ENCODE peak calls at places on chromosomes 5 and 9, in ten cellular contexts. R is vagina, Z is HCT116, G is GM12891, A is transverse colon, X is prostate gland, Y is upper lobe of left lung, P is GM12878, L is stomach, W is breast epithelium. E is an unnamed sample.

GRCh38 chr9:112065781-112066606 is 109.1 kb downstream of the SUSD1 start:
- DNase-seq in R (no peak), Z (peak), G (no peak), A (peak), X (peak), Y (peak), P (no peak), L (peak), W (peak), E (no peak)

GRCh38 chr9:137303031-137303892 is 1.2 kb upstream of the NRARP start:
- DNase-seq in R (no peak), Z (no peak), G (no peak), A (peak), X (peak), Y (no peak), P (no peak), L (no peak), W (no peak), E (no peak)

GRCh38 chr9:77766587-77766986 is 118.5 kb upstream of the GNA14 start:
- DNase-seq in R (no peak), Z (no peak), G (no peak), A (no peak), X (no peak), Y (no peak), P (no peak), L (no peak), W (no peak), E (no peak)

GRCh38 chr5:56129288-56129687 is 103.8 kb downstream of the ANKRD55 start:
- DNase-seq in R (no peak), Z (no peak), G (no peak), A (no peak), X (no peak), Y (no peak), P (no peak), L (no peak), W (no peak), E (no peak)

GRCh38 chr9:78031271-78031825 is at the start of gene GNAQ:
- DNase-seq in R (no peak), Z (no peak), G (no peak), A (peak), X (no peak), Y (no peak), P (no peak), L (no peak), W (no peak), E (peak)

GRCh38 chr5:43042626-43043399 is 2.7 kb upstream of the ANXA2R start:
- DNase-seq in R (no peak), Z (peak), G (peak), A (peak), X (peak), Y (peak), P (peak), L (peak), W (no peak), E (no peak)

GRCh38 chr5:75306746-75307145 is 30.3 kb upstream of the HMGCR start:
- DNase-seq in R (no peak), Z (no peak), G (no peak), A (no peak), X (no peak), Y (no peak), P (no peak), L (no peak), W (no peak), E (no peak)

GRCh38 chr5:158660726-158661125 is 439.0 kb downstream of the EBF1 start:
- DNase-seq in R (no peak), Z (no peak), G (no peak), A (no peak), X (no peak), Y (no peak), P (no peak), L (no peak), W (no peak), E (no peak)

GRCh38 chr5:168357881-168358280 is 66.4 kb downstream of the WWC1 start:
- DNase-seq in R (no peak), Z (no peak), G (no peak), A (no peak), X (no peak), Y (no peak), P (no peak), L (peak), W (no peak), E (no peak)

GRCh38 chr5:171388816-171389168 is 1.1 kb downstream of the NPM1 start:
- DNase-seq in R (no peak), Z (no peak), G (no peak), A (no peak), X (no peak), Y (no peak), P (no peak), L (no peak), W (no peak), E (no peak)

GRCh38 chr5:2670856-2671404 is 80.5 kb downstream of the IRX2 start:
- DNase-seq in R (no peak), Z (no peak), G (no peak), A (no peak), X (no peak), Y (no peak), P (no peak), L (no peak), W (no peak), E (no peak)

GRCh38 chr9:4979224-4979623 is 5.8 kb upstream of the JAK2 start:
- DNase-seq in R (no peak), Z (no peak), G (no peak), A (no peak), X (no peak), Y (no peak), P (no peak), L (no peak), W (no peak), E (no peak)

GRCh38 chr5:44868541-44868940 is 59.8 kb downstream of the MRPS30 start:
- DNase-seq in R (no peak), Z (no peak), G (no peak), A (no peak), X (no peak), Y (no peak), P (no peak), L (no peak), W (no peak), E (no peak)

GRCh38 chr9:87354176-87354575 is 143.5 kb upstream of the DAPK1 start:
- DNase-seq in R (no peak), Z (no peak), G (no peak), A (no peak), X (no peak), Y (no peak), P (no peak), L (no peak), W (no peak), E (no peak)

GRCh38 chr5:98308960-98309359 is 464.5 kb upstream of the RGMB start:
- DNase-seq in R (no peak), Z (peak), G (no peak), A (no peak), X (no peak), Y (no peak), P (no peak), L (no peak), W (no peak), E (no peak)

GRCh38 chr5:134114886-134115805 is 665 bp downstream of the TCF7 start:
- DNase-seq in R (no peak), Z (no peak), G (no peak), A (peak), X (no peak), Y (peak), P (no peak), L (peak), W (no peak), E (peak)

GRCh38 chr9:130845901-130846381 is 10.9 kb downstream of the ABL1 start:
- DNase-seq in R (no peak), Z (no peak), G (no peak), A (no peak), X (no peak), Y (no peak), P (no peak), L (no peak), W (no peak), E (no peak)

GRCh38 chr5:176187276-176188062 is 50.8 kb upstream of the SIMC1 start:
- DNase-seq in R (no peak), Z (no peak), G (no peak), A (no peak), X (no peak), Y (no peak), P (no peak), L (no peak), W (no peak), E (no peak)

GRCh38 chr9:113564804-113565237 is 101.3 kb downstream of the RGS3 start:
- DNase-seq in R (no peak), Z (no peak), G (no peak), A (peak), X (peak), Y (peak), P (no peak), L (peak), W (peak), E (no peak)

GRCh38 chr9:114681594-114682332 is at the start of gene TEX48:
- DNase-seq in R (no peak), Z (peak), G (peak), A (peak), X (peak), Y (peak), P (peak), L (peak), W (no peak), E (peak)

DNA sequence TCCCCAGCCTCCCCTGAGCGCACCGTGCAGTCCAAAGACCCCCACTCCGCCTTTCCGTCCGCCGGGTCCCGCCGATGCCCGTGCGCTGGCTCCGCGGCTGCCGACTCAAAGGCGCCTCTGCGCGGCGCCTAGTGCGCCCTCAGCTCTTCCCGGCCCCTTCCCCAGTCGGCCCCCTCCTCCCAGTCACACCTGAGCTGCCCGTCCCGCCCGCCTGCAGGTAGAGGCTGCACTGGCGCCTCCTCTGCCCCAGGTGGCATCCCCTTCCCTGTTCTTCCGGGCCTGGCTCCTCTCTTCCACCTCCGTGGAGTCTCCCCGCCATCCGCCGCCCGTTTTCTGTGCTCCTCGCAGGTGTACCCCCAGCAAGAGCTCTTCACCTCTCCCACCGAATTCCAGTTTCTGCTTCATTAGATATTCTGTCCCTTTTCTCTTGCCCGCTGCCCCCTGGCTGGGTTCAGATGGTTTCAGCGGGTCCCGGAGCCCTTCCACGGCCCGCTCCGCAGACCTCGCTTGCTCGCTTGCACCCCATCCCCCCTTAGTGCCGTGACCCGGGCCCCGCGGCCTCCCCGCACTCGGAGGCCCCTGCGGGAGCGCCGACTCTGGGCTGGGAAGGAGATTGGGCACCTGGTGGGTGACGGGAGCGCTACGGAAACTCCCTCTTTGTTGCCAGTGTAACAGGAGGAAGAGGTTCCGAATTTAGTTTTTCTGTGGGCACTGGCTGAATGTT is 707 bp downstream of the SLC44A1 start:
- DNase-seq in R (no peak), Z (no peak), G (no peak), A (peak), X (peak), Y (peak), P (no peak), L (peak), W (peak), E (no peak)
- TF ChIP-seq POLR2AphosphoS5 in R (no peak), Z (peak), G (no peak), A (peak), X (peak), Y (peak), P (peak), L (peak), W (no peak), E (no peak)

DNA sequence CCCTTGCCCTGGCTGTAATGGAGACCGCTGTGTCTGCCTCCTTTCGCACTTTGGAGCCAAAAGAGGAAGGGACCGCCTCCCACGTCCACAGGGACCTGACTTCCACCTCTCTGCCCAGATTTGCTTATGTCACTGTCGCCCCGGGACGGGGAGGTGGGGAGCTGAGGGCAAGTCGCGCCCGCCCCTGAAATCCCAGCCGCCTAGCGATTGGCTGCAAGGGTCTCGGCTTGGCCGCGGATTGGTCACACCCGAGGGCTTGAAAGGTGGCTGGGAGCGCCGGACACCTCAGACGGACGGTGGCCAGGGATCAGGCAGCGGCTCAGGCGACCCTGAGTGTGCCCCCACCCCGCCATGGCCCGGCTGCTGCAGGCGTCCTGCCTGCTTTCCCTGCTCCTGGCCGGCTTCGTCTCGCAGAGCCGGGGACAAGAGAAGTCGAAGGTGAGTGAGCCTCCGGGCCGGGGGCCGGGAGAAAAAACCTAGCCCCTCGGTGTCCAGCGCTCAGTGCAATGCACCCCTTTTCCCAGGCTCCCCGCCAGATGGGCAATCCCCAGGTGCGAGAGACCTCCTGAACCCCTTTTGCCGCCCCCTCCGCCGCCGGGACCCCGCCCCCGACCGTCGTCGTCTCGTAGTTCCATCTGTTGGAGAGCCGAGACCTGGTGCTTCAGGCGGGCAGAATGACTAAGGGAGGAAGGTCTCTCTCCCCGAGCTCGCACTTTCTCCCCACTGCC is at the start of gene GPX3:
- DNase-seq in R (no peak), Z (no peak), G (peak), A (peak), X (peak), Y (peak), P (no peak), L (peak), W (peak), E (peak)
- TF ChIP-seq POLR2A in R (peak), Z (no peak), G (no peak), A (peak), X (peak), Y (peak), P (no peak), L (no peak), W (peak), E (no peak)

GRCh38 chr5:151195622-151196021 is 28.3 kb downstream of the CCDC69 start:
- DNase-seq in R (peak), Z (no peak), G (no peak), A (no peak), X (no peak), Y (peak), P (no peak), L (no peak), W (no peak), E (no peak)
- TF ChIP-seq POLR2AphosphoS5 in R (no peak), Z (no peak), G (no peak), A (peak), X (no peak), Y (no peak), P (no peak), L (no peak), W (no peak), E (no peak)

GRCh38 chr9:121852646-121853616 is 201.5 kb downstream of the DAB2IP start:
- DNase-seq in R (peak), Z (no peak), G (no peak), A (no peak), X (no peak), Y (no peak), P (no peak), L (no peak), W (no peak), E (no peak)
- TF ChIP-seq POLR2A in R (no peak), Z (no peak), G (no peak), A (no peak), X (no peak), Y (no peak), P (no peak), L (no peak), W (no peak), E (no peak)

DNA sequence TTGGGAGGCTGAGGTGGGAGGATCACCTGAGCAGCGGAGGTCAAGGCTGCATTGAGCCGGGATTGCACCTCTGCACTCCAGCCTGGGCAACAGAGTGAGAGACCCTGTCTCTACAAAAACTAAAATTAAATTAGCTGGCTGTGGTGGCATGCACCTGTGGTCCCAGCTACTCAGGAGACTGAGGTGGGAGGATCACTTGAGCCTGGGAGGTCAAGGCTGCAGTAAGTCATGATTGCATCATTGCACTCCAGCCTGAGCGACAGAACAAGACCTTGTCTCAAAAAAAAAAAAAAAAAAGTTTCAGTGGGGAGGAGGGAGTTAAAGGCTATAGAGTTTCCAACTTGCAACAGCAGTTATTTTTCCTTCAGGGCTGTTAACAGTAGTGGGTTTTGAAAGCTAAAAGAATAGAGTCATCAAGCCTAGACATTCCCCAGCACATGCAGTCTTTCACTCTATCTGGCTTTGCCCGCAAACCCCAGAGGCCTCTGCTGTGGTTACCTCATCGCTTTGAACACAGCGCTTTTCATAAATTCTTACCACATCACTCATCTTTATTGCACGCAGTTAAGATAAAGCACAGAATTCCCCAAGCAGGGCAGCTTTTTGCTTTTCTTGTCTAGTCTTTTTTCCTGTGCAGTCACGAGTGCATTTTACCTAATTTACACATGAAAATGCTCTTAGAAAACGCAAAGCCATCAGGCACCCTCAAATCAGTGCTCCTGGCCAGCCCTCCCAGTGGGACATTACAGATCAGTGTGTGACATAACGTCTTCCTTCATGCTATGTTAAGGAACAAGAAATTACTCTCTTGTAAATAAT is 8.7 kb upstream of the SLC2A8 start:
- DNase-seq in R (no peak), Z (peak), G (peak), A (peak), X (no peak), Y (no peak), P (peak), L (no peak), W (no peak), E (no peak)
- TF ChIP-seq POLR2AphosphoS5 in R (peak), Z (peak), G (peak), A (peak), X (no peak), Y (no peak), P (no peak), L (no peak), W (no peak), E (no peak)

DNA sequence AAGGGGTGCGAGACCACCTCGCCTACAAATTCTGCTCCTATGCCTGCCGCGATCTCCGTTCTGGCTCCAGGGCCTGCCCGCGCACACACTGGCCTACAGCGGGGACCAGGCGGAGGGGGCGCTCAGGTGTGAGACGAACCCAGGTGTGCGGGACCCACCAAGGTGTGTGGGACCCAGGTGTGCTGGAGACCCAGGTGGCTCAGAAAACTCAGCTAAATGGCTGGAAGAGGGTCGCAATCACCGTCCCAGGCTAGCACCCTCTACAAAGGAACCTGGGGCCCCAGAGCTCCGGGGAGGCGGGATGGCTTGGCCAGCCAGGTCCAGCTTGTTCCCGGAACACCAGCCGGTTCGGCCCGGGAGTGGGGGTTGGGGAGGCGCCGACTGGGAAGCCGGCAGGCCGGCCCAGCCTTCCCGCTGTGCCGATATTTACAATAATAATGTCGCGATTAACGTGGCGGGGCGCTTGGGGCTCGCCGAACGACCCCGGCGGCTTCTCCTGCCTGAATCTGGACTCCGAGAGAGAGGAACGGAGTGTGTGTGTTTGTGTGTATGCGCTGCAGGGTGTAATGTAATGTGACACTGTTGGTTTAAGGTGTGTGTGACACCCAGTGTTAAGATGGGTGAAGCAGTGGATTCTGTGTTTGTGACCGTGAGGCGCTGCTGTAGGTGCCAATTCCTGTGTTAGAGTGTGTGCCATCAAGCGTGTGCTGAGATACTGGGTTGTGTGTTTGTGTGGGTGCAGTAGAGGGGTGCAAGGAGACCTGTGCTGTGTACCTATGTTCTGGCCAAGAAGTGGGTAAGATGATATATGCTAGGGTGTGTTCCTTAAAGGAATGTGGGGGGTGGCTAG is 1.4 kb downstream of the PCDH1 start:
- DNase-seq in R (no peak), Z (no peak), G (no peak), A (peak), X (peak), Y (no peak), P (no peak), L (peak), W (no peak), E (peak)
- TF ChIP-seq POLR2A in R (no peak), Z (no peak), G (no peak), A (peak), X (peak), Y (no peak), P (no peak), L (no peak), W (no peak), E (no peak)

E was measured in GM12892.